ENCODE peak calls at places on chromosomes 4 and X, in five cellular contexts. One of them, this sample, is unnamed.
A peak's percentile ranks its signal among the peaks of the same experiment; 100 is the strongest.

GRCh38 chrX:106415276-106415895 is 196.4 kb upstream of the RADX start:
- DNase-seq in stimulated activated naive CD4-positive, alpha-beta T cell treated with Interleukin-2 at 50 U/mL for 16 hours: no peak
- DNase-seq in mammary epithelial cell: peak; percentile 6
- DNase-seq in naive thymus-derived CD4-positive, alpha-beta T cell: peak; percentile 17
- DNase-seq in GM06990: no peak
- DNase-seq in this sample: no peak

GRCh38 chr4:187069398-187069797 is 345.7 kb upstream of the FAT1 start:
- DNase-seq in stimulated activated naive CD4-positive, alpha-beta T cell treated with Interleukin-2 at 50 U/mL for 16 hours: no peak
- DNase-seq in mammary epithelial cell: no peak
- DNase-seq in naive thymus-derived CD4-positive, alpha-beta T cell: no peak
- DNase-seq in GM06990: no peak
- DNase-seq in this sample: no peak

GRCh38 chr4:62771656-62772557 is 1571.8 kb downstream of the ADGRL3 start:
- DNase-seq in stimulated activated naive CD4-positive, alpha-beta T cell treated with Interleukin-2 at 50 U/mL for 16 hours: no peak
- DNase-seq in mammary epithelial cell: no peak
- DNase-seq in naive thymus-derived CD4-positive, alpha-beta T cell: no peak
- DNase-seq in GM06990: no peak
- DNase-seq in this sample: no peak

GRCh38 chr4:168384437-168385141 is 66.0 kb upstream of the DDX60 start:
- DNase-seq in stimulated activated naive CD4-positive, alpha-beta T cell treated with Interleukin-2 at 50 U/mL for 16 hours: no peak
- DNase-seq in mammary epithelial cell: no peak
- DNase-seq in naive thymus-derived CD4-positive, alpha-beta T cell: no peak
- DNase-seq in GM06990: no peak
- DNase-seq in this sample: peak; percentile 2

GRCh38 chrX:130805906-130806305 is 97.1 kb downstream of the ENOX2 start:
- DNase-seq in stimulated activated naive CD4-positive, alpha-beta T cell treated with Interleukin-2 at 50 U/mL for 16 hours: no peak
- DNase-seq in mammary epithelial cell: peak; percentile 38
- DNase-seq in naive thymus-derived CD4-positive, alpha-beta T cell: no peak
- DNase-seq in GM06990: no peak
- DNase-seq in this sample: no peak

GRCh38 chrX:97021680-97022079 is 138.0 kb downstream of the RPA4 start:
- DNase-seq in stimulated activated naive CD4-positive, alpha-beta T cell treated with Interleukin-2 at 50 U/mL for 16 hours: no peak
- DNase-seq in mammary epithelial cell: peak; percentile 11
- DNase-seq in naive thymus-derived CD4-positive, alpha-beta T cell: no peak
- DNase-seq in GM06990: no peak
- DNase-seq in this sample: peak; percentile 8

GRCh38 chrX:119516157-119516702 is 48.0 kb downstream of the SLC25A5 start:
- DNase-seq in stimulated activated naive CD4-positive, alpha-beta T cell treated with Interleukin-2 at 50 U/mL for 16 hours: no peak
- DNase-seq in mammary epithelial cell: peak; percentile 29
- DNase-seq in naive thymus-derived CD4-positive, alpha-beta T cell: peak; percentile 73
- DNase-seq in GM06990: peak; percentile 33
- DNase-seq in this sample: no peak

GRCh38 chr4:819401-820229 is 6.3 kb downstream of the CPLX1 start:
- DNase-seq in stimulated activated naive CD4-positive, alpha-beta T cell treated with Interleukin-2 at 50 U/mL for 16 hours: no peak
- DNase-seq in mammary epithelial cell: no peak
- DNase-seq in naive thymus-derived CD4-positive, alpha-beta T cell: no peak
- DNase-seq in GM06990: no peak
- DNase-seq in this sample: no peak

GRCh38 chrX:23637187-23637586 is 30.1 kb upstream of the PRDX4 start:
- DNase-seq in stimulated activated naive CD4-positive, alpha-beta T cell treated with Interleukin-2 at 50 U/mL for 16 hours: no peak
- DNase-seq in mammary epithelial cell: no peak
- DNase-seq in naive thymus-derived CD4-positive, alpha-beta T cell: no peak
- DNase-seq in GM06990: no peak
- DNase-seq in this sample: no peak

GRCh38 chr4:48546336-48546735 is 56.3 kb downstream of the ZAR1 start:
- DNase-seq in stimulated activated naive CD4-positive, alpha-beta T cell treated with Interleukin-2 at 50 U/mL for 16 hours: no peak
- DNase-seq in mammary epithelial cell: peak; percentile 3
- DNase-seq in naive thymus-derived CD4-positive, alpha-beta T cell: peak; percentile 20
- DNase-seq in GM06990: no peak
- DNase-seq in this sample: no peak

GRCh38 chrX:110418857-110419249 is 60.2 kb downstream of the RTL9 start:
- DNase-seq in stimulated activated naive CD4-positive, alpha-beta T cell treated with Interleukin-2 at 50 U/mL for 16 hours: no peak
- DNase-seq in mammary epithelial cell: no peak
- DNase-seq in naive thymus-derived CD4-positive, alpha-beta T cell: no peak
- DNase-seq in GM06990: no peak
- DNase-seq in this sample: no peak

GRCh38 chr4:154082760-154083530 is 294.1 kb upstream of the SFRP2 start:
- DNase-seq in stimulated activated naive CD4-positive, alpha-beta T cell treated with Interleukin-2 at 50 U/mL for 16 hours: no peak
- DNase-seq in mammary epithelial cell: peak; percentile 77
- DNase-seq in naive thymus-derived CD4-positive, alpha-beta T cell: no peak
- DNase-seq in GM06990: no peak
- DNase-seq in this sample: no peak

GRCh38 chr4:178836865-178837264 is 1394.6 kb upstream of the AGA start:
- DNase-seq in stimulated activated naive CD4-positive, alpha-beta T cell treated with Interleukin-2 at 50 U/mL for 16 hours: no peak
- DNase-seq in mammary epithelial cell: no peak
- DNase-seq in naive thymus-derived CD4-positive, alpha-beta T cell: no peak
- DNase-seq in GM06990: no peak
- DNase-seq in this sample: no peak

GRCh38 chr4:3501825-3502425 is 30.3 kb downstream of the LRPAP1 start:
- DNase-seq in stimulated activated naive CD4-positive, alpha-beta T cell treated with Interleukin-2 at 50 U/mL for 16 hours: no peak
- DNase-seq in mammary epithelial cell: no peak
- DNase-seq in naive thymus-derived CD4-positive, alpha-beta T cell: no peak
- DNase-seq in GM06990: no peak
- DNase-seq in this sample: no peak

GRCh38 chr4:11746734-11747133 is 318.0 kb upstream of the HS3ST1 start:
- DNase-seq in stimulated activated naive CD4-positive, alpha-beta T cell treated with Interleukin-2 at 50 U/mL for 16 hours: no peak
- DNase-seq in mammary epithelial cell: peak; percentile 24
- DNase-seq in naive thymus-derived CD4-positive, alpha-beta T cell: no peak
- DNase-seq in GM06990: no peak
- DNase-seq in this sample: no peak

GRCh38 chr4:89755210-89755609 is 81.8 kb downstream of the SNCA start:
- DNase-seq in stimulated activated naive CD4-positive, alpha-beta T cell treated with Interleukin-2 at 50 U/mL for 16 hours: no peak
- DNase-seq in mammary epithelial cell: no peak
- DNase-seq in naive thymus-derived CD4-positive, alpha-beta T cell: no peak
- DNase-seq in GM06990: no peak
- DNase-seq in this sample: no peak

GRCh38 chr4:3401436-3402171 is 40.2 kb upstream of the HGFAC start:
- DNase-seq in stimulated activated naive CD4-positive, alpha-beta T cell treated with Interleukin-2 at 50 U/mL for 16 hours: no peak
- DNase-seq in mammary epithelial cell: no peak
- DNase-seq in naive thymus-derived CD4-positive, alpha-beta T cell: no peak
- DNase-seq in GM06990: no peak
- DNase-seq in this sample: no peak

GRCh38 chr4:768076-768475 is 57.9 kb downstream of the CPLX1 start:
- DNase-seq in stimulated activated naive CD4-positive, alpha-beta T cell treated with Interleukin-2 at 50 U/mL for 16 hours: no peak
- DNase-seq in mammary epithelial cell: no peak
- DNase-seq in naive thymus-derived CD4-positive, alpha-beta T cell: no peak
- DNase-seq in GM06990: no peak
- DNase-seq in this sample: no peak

GRCh38 chrX:2735270-2735669 is 16.6 kb upstream of the XG start:
- DNase-seq in stimulated activated naive CD4-positive, alpha-beta T cell treated with Interleukin-2 at 50 U/mL for 16 hours: no peak
- DNase-seq in mammary epithelial cell: no peak
- DNase-seq in naive thymus-derived CD4-positive, alpha-beta T cell: no peak
- DNase-seq in GM06990: no peak
- DNase-seq in this sample: no peak

GRCh38 chr4:37922323-37922722 is 31.4 kb downstream of the TBC1D1 start:
- DNase-seq in stimulated activated naive CD4-positive, alpha-beta T cell treated with Interleukin-2 at 50 U/mL for 16 hours: no peak
- DNase-seq in mammary epithelial cell: no peak
- DNase-seq in naive thymus-derived CD4-positive, alpha-beta T cell: no peak
- DNase-seq in GM06990: no peak
- DNase-seq in this sample: no peak

GRCh38 chr4:65416875-65417274 is 253.4 kb downstream of the EPHA5 start:
- DNase-seq in stimulated activated naive CD4-positive, alpha-beta T cell treated with Interleukin-2 at 50 U/mL for 16 hours: no peak
- DNase-seq in mammary epithelial cell: no peak
- DNase-seq in naive thymus-derived CD4-positive, alpha-beta T cell: no peak
- DNase-seq in GM06990: no peak
- DNase-seq in this sample: peak; percentile 2

GRCh38 chr4:82500830-82501229 is 61.0 kb downstream of the TMEM150C start:
- DNase-seq in stimulated activated naive CD4-positive, alpha-beta T cell treated with Interleukin-2 at 50 U/mL for 16 hours: no peak
- DNase-seq in mammary epithelial cell: no peak
- DNase-seq in naive thymus-derived CD4-positive, alpha-beta T cell: no peak
- DNase-seq in GM06990: no peak
- DNase-seq in this sample: no peak

GRCh38 chr4:137994858-137995257 is 247.3 kb downstream of the SLC7A11 start:
- DNase-seq in stimulated activated naive CD4-positive, alpha-beta T cell treated with Interleukin-2 at 50 U/mL for 16 hours: no peak
- DNase-seq in mammary epithelial cell: no peak
- DNase-seq in naive thymus-derived CD4-positive, alpha-beta T cell: no peak
- DNase-seq in GM06990: no peak
- DNase-seq in this sample: no peak

GRCh38 chr4:179836179-179837075 is 2394.2 kb upstream of the AGA start:
- DNase-seq in stimulated activated naive CD4-positive, alpha-beta T cell treated with Interleukin-2 at 50 U/mL for 16 hours: no peak
- DNase-seq in mammary epithelial cell: no peak
- DNase-seq in naive thymus-derived CD4-positive, alpha-beta T cell: no peak
- DNase-seq in GM06990: no peak
- DNase-seq in this sample: no peak

GRCh38 chrX:17023670-17024069 is 77.2 kb downstream of the REPS2 start:
- DNase-seq in stimulated activated naive CD4-positive, alpha-beta T cell treated with Interleukin-2 at 50 U/mL for 16 hours: no peak
- DNase-seq in mammary epithelial cell: no peak
- DNase-seq in naive thymus-derived CD4-positive, alpha-beta T cell: no peak
- DNase-seq in GM06990: no peak
- DNase-seq in this sample: no peak

GRCh38 chr4:83112678-83113428 is 1.7 kb downstream of the PLAC8 start:
- DNase-seq in stimulated activated naive CD4-positive, alpha-beta T cell treated with Interleukin-2 at 50 U/mL for 16 hours: no peak
- DNase-seq in mammary epithelial cell: no peak
- DNase-seq in naive thymus-derived CD4-positive, alpha-beta T cell: peak; percentile 59
- DNase-seq in GM06990: peak; percentile 52
- DNase-seq in this sample: no peak

GRCh38 chr4:153246446-153247115 is 42.3 kb downstream of the TRIM2 start:
- DNase-seq in stimulated activated naive CD4-positive, alpha-beta T cell treated with Interleukin-2 at 50 U/mL for 16 hours: no peak
- DNase-seq in mammary epithelial cell: no peak
- DNase-seq in naive thymus-derived CD4-positive, alpha-beta T cell: no peak
- DNase-seq in GM06990: no peak
- DNase-seq in this sample: no peak

GRCh38 chr4:139807483-139807882 is 141.9 kb downstream of the MGST2 start:
- DNase-seq in stimulated activated naive CD4-positive, alpha-beta T cell treated with Interleukin-2 at 50 U/mL for 16 hours: no peak
- DNase-seq in mammary epithelial cell: no peak
- DNase-seq in naive thymus-derived CD4-positive, alpha-beta T cell: no peak
- DNase-seq in GM06990: no peak
- DNase-seq in this sample: no peak

GRCh38 chrX:153565996-153566580 is 32.9 kb downstream of the CCNQ start:
- DNase-seq in stimulated activated naive CD4-positive, alpha-beta T cell treated with Interleukin-2 at 50 U/mL for 16 hours: no peak
- DNase-seq in mammary epithelial cell: no peak
- DNase-seq in naive thymus-derived CD4-positive, alpha-beta T cell: no peak
- DNase-seq in GM06990: no peak
- DNase-seq in this sample: no peak

This sample was measured in HS-5.